ENCODE peak calls at places on chromosomes 7 and 10, in six cellular contexts. One of them, this sample, is unnamed.
A peak's percentile ranks its signal among the peaks of the same experiment; 100 is the strongest.

GRCh38 chr7:16026253-16027020 is 340.0 kb upstream of the MEOX2 start:
- DNase-seq in activated CD8-positive, alpha-beta memory T cell treated with anti-CD3 and anti-CD28 coated beads, Interleukin-2, amount 10 ng/mL, durations not matched to agents 7 days and 5 days: no peak
- DNase-seq in ELR: peak; percentile 52
- DNase-seq in T follicular helper cell: no peak
- DNase-seq in thoracic aorta: no peak
- DNase-seq in astrocyte of the spinal cord: peak; percentile 66
- DNase-seq in this sample: peak; percentile 36

GRCh38 chr7:151736403-151736909 is 140.5 kb downstream of the PRKAG2 start:
- DNase-seq in activated CD8-positive, alpha-beta memory T cell treated with anti-CD3 and anti-CD28 coated beads, Interleukin-2, amount 10 ng/mL, durations not matched to agents 7 days and 5 days: no peak
- DNase-seq in ELR: peak; percentile 93
- DNase-seq in T follicular helper cell: no peak
- DNase-seq in thoracic aorta: peak; percentile 28
- DNase-seq in astrocyte of the spinal cord: peak; percentile 97
- DNase-seq in this sample: peak; percentile 96

GRCh38 chr7:97982647-97983046 is 7.3 kb downstream of the OCM2 start:
- DNase-seq in activated CD8-positive, alpha-beta memory T cell treated with anti-CD3 and anti-CD28 coated beads, Interleukin-2, amount 10 ng/mL, durations not matched to agents 7 days and 5 days: no peak
- DNase-seq in ELR: no peak
- DNase-seq in T follicular helper cell: no peak
- DNase-seq in thoracic aorta: no peak
- DNase-seq in astrocyte of the spinal cord: no peak
- DNase-seq in this sample: no peak

GRCh38 chr10:16891375-16892313 is 74.4 kb upstream of the RSU1 start:
- DNase-seq in activated CD8-positive, alpha-beta memory T cell treated with anti-CD3 and anti-CD28 coated beads, Interleukin-2, amount 10 ng/mL, durations not matched to agents 7 days and 5 days: peak; percentile 74
- DNase-seq in ELR: peak; percentile 94
- DNase-seq in T follicular helper cell: peak; percentile 1
- DNase-seq in thoracic aorta: no peak
- DNase-seq in astrocyte of the spinal cord: peak; percentile 74
- DNase-seq in this sample: peak; percentile 63

GRCh38 chr7:103113164-103113563 is 35.7 kb downstream of the NAPEPLD start:
- DNase-seq in activated CD8-positive, alpha-beta memory T cell treated with anti-CD3 and anti-CD28 coated beads, Interleukin-2, amount 10 ng/mL, durations not matched to agents 7 days and 5 days: no peak
- DNase-seq in ELR: peak; percentile 82
- DNase-seq in T follicular helper cell: no peak
- DNase-seq in thoracic aorta: peak; percentile 5
- DNase-seq in astrocyte of the spinal cord: peak; percentile 96
- DNase-seq in this sample: peak; percentile 97

GRCh38 chr7:151311294-151311864 is 30.2 kb upstream of the NUB1 start:
- DNase-seq in activated CD8-positive, alpha-beta memory T cell treated with anti-CD3 and anti-CD28 coated beads, Interleukin-2, amount 10 ng/mL, durations not matched to agents 7 days and 5 days: no peak
- DNase-seq in ELR: peak; percentile 36
- DNase-seq in T follicular helper cell: no peak
- DNase-seq in thoracic aorta: no peak
- DNase-seq in astrocyte of the spinal cord: no peak
- DNase-seq in this sample: no peak

GRCh38 chr10:64880546-64880945 is 1359.3 kb downstream of the REEP3 start:
- DNase-seq in activated CD8-positive, alpha-beta memory T cell treated with anti-CD3 and anti-CD28 coated beads, Interleukin-2, amount 10 ng/mL, durations not matched to agents 7 days and 5 days: no peak
- DNase-seq in ELR: no peak
- DNase-seq in T follicular helper cell: no peak
- DNase-seq in thoracic aorta: no peak
- DNase-seq in astrocyte of the spinal cord: no peak
- DNase-seq in this sample: no peak

GRCh38 chr10:31413325-31413724 is 94.3 kb downstream of the ZEB1 start:
- DNase-seq in activated CD8-positive, alpha-beta memory T cell treated with anti-CD3 and anti-CD28 coated beads, Interleukin-2, amount 10 ng/mL, durations not matched to agents 7 days and 5 days: no peak
- DNase-seq in ELR: peak; percentile 36
- DNase-seq in T follicular helper cell: no peak
- DNase-seq in thoracic aorta: no peak
- DNase-seq in astrocyte of the spinal cord: no peak
- DNase-seq in this sample: peak; percentile 7

GRCh38 chr10:8224591-8224990 is 170.1 kb downstream of the GATA3 start:
- DNase-seq in activated CD8-positive, alpha-beta memory T cell treated with anti-CD3 and anti-CD28 coated beads, Interleukin-2, amount 10 ng/mL, durations not matched to agents 7 days and 5 days: no peak
- DNase-seq in ELR: no peak
- DNase-seq in T follicular helper cell: no peak
- DNase-seq in thoracic aorta: no peak
- DNase-seq in astrocyte of the spinal cord: no peak
- DNase-seq in this sample: no peak

GRCh38 chr7:17152698-17153097 is 145.8 kb upstream of the AHR start:
- DNase-seq in activated CD8-positive, alpha-beta memory T cell treated with anti-CD3 and anti-CD28 coated beads, Interleukin-2, amount 10 ng/mL, durations not matched to agents 7 days and 5 days: no peak
- DNase-seq in ELR: no peak
- DNase-seq in T follicular helper cell: no peak
- DNase-seq in thoracic aorta: no peak
- DNase-seq in astrocyte of the spinal cord: no peak
- DNase-seq in this sample: no peak

GRCh38 chr10:97713828-97714400 is 384 bp downstream of the MARVELD1 start:
- DNase-seq in activated CD8-positive, alpha-beta memory T cell treated with anti-CD3 and anti-CD28 coated beads, Interleukin-2, amount 10 ng/mL, durations not matched to agents 7 days and 5 days: peak; percentile 68
- DNase-seq in ELR: peak; percentile 81
- DNase-seq in T follicular helper cell: peak; percentile 28
- DNase-seq in thoracic aorta: no peak
- DNase-seq in astrocyte of the spinal cord: peak; percentile 82
- DNase-seq in this sample: peak; percentile 90

GRCh38 chr7:90824386-90825307 is 228.5 kb downstream of the CDK14 start:
- DNase-seq in activated CD8-positive, alpha-beta memory T cell treated with anti-CD3 and anti-CD28 coated beads, Interleukin-2, amount 10 ng/mL, durations not matched to agents 7 days and 5 days: no peak
- DNase-seq in ELR: peak; percentile 76
- DNase-seq in T follicular helper cell: no peak
- DNase-seq in thoracic aorta: no peak
- DNase-seq in astrocyte of the spinal cord: peak; percentile 89
- DNase-seq in this sample: peak; percentile 81

GRCh38 chr10:7111574-7111973 is 299.3 kb downstream of the SFMBT2 start:
- DNase-seq in activated CD8-positive, alpha-beta memory T cell treated with anti-CD3 and anti-CD28 coated beads, Interleukin-2, amount 10 ng/mL, durations not matched to agents 7 days and 5 days: no peak
- DNase-seq in ELR: peak; percentile 21
- DNase-seq in T follicular helper cell: no peak
- DNase-seq in thoracic aorta: no peak
- DNase-seq in astrocyte of the spinal cord: peak; percentile 77
- DNase-seq in this sample: peak; percentile 20

GRCh38 chr7:39554583-39555140 is 11.5 kb upstream of the YAE1 start:
- DNase-seq in activated CD8-positive, alpha-beta memory T cell treated with anti-CD3 and anti-CD28 coated beads, Interleukin-2, amount 10 ng/mL, durations not matched to agents 7 days and 5 days: no peak
- DNase-seq in ELR: peak; percentile 12
- DNase-seq in T follicular helper cell: no peak
- DNase-seq in thoracic aorta: no peak
- DNase-seq in astrocyte of the spinal cord: no peak
- DNase-seq in this sample: peak; percentile 29

GRCh38 chr7:46859963-46860475 is 721.9 kb downstream of the TNS3 start:
- DNase-seq in activated CD8-positive, alpha-beta memory T cell treated with anti-CD3 and anti-CD28 coated beads, Interleukin-2, amount 10 ng/mL, durations not matched to agents 7 days and 5 days: no peak
- DNase-seq in ELR: peak; percentile 75
- DNase-seq in T follicular helper cell: no peak
- DNase-seq in thoracic aorta: no peak
- DNase-seq in astrocyte of the spinal cord: peak; percentile 28
- DNase-seq in this sample: no peak

GRCh38 chr7:100576384-100576993 is 2.8 kb upstream of the SAP25 start:
- DNase-seq in activated CD8-positive, alpha-beta memory T cell treated with anti-CD3 and anti-CD28 coated beads, Interleukin-2, amount 10 ng/mL, durations not matched to agents 7 days and 5 days: no peak
- DNase-seq in ELR: no peak
- DNase-seq in T follicular helper cell: no peak
- DNase-seq in thoracic aorta: no peak
- DNase-seq in astrocyte of the spinal cord: no peak
- DNase-seq in this sample: no peak

GRCh38 chr10:91210014-91210413 is 10.4 kb upstream of the PCGF5 start:
- DNase-seq in activated CD8-positive, alpha-beta memory T cell treated with anti-CD3 and anti-CD28 coated beads, Interleukin-2, amount 10 ng/mL, durations not matched to agents 7 days and 5 days: no peak
- DNase-seq in ELR: no peak
- DNase-seq in T follicular helper cell: no peak
- DNase-seq in thoracic aorta: no peak
- DNase-seq in astrocyte of the spinal cord: no peak
- DNase-seq in this sample: no peak

GRCh38 chr7:10912077-10912476 is 61.6 kb upstream of the PHF14 start:
- DNase-seq in activated CD8-positive, alpha-beta memory T cell treated with anti-CD3 and anti-CD28 coated beads, Interleukin-2, amount 10 ng/mL, durations not matched to agents 7 days and 5 days: no peak
- DNase-seq in ELR: no peak
- DNase-seq in T follicular helper cell: no peak
- DNase-seq in thoracic aorta: no peak
- DNase-seq in astrocyte of the spinal cord: no peak
- DNase-seq in this sample: no peak

GRCh38 chr10:1243486-1244182 is 187.4 kb downstream of the WDR37 start:
- DNase-seq in activated CD8-positive, alpha-beta memory T cell treated with anti-CD3 and anti-CD28 coated beads, Interleukin-2, amount 10 ng/mL, durations not matched to agents 7 days and 5 days: no peak
- DNase-seq in ELR: no peak
- DNase-seq in T follicular helper cell: no peak
- DNase-seq in thoracic aorta: no peak
- DNase-seq in astrocyte of the spinal cord: no peak
- DNase-seq in this sample: no peak

GRCh38 chr7:100865971-100866720 is 1.0 kb upstream of the TRIP6 start:
- DNase-seq in activated CD8-positive, alpha-beta memory T cell treated with anti-CD3 and anti-CD28 coated beads, Interleukin-2, amount 10 ng/mL, durations not matched to agents 7 days and 5 days: no peak
- DNase-seq in ELR: peak; percentile 30
- DNase-seq in T follicular helper cell: no peak
- DNase-seq in thoracic aorta: no peak
- DNase-seq in astrocyte of the spinal cord: peak; percentile 50
- DNase-seq in this sample: peak; percentile 81

GRCh38 chr7:130299909-130300308 is 6.9 kb downstream of the CPA4 start:
- DNase-seq in activated CD8-positive, alpha-beta memory T cell treated with anti-CD3 and anti-CD28 coated beads, Interleukin-2, amount 10 ng/mL, durations not matched to agents 7 days and 5 days: no peak
- DNase-seq in ELR: no peak
- DNase-seq in T follicular helper cell: no peak
- DNase-seq in thoracic aorta: no peak
- DNase-seq in astrocyte of the spinal cord: no peak
- DNase-seq in this sample: no peak

GRCh38 chr10:90484518-90484917 is 373.3 kb downstream of the HTR7 start:
- DNase-seq in activated CD8-positive, alpha-beta memory T cell treated with anti-CD3 and anti-CD28 coated beads, Interleukin-2, amount 10 ng/mL, durations not matched to agents 7 days and 5 days: no peak
- DNase-seq in ELR: no peak
- DNase-seq in T follicular helper cell: no peak
- DNase-seq in thoracic aorta: no peak
- DNase-seq in astrocyte of the spinal cord: no peak
- DNase-seq in this sample: no peak

GRCh38 chr10:129967579-129968019 is 3.5 kb upstream of the EBF3 start:
- DNase-seq in activated CD8-positive, alpha-beta memory T cell treated with anti-CD3 and anti-CD28 coated beads, Interleukin-2, amount 10 ng/mL, durations not matched to agents 7 days and 5 days: no peak
- DNase-seq in ELR: no peak
- DNase-seq in T follicular helper cell: no peak
- DNase-seq in thoracic aorta: no peak
- DNase-seq in astrocyte of the spinal cord: no peak
- DNase-seq in this sample: no peak

GRCh38 chr10:124616040-124616835 is 127.9 kb downstream of the FAM53B start:
- DNase-seq in activated CD8-positive, alpha-beta memory T cell treated with anti-CD3 and anti-CD28 coated beads, Interleukin-2, amount 10 ng/mL, durations not matched to agents 7 days and 5 days: no peak
- DNase-seq in ELR: no peak
- DNase-seq in T follicular helper cell: no peak
- DNase-seq in thoracic aorta: no peak
- DNase-seq in astrocyte of the spinal cord: no peak
- DNase-seq in this sample: no peak

GRCh38 chr10:87961314-87961713 is 97.9 kb downstream of the PTEN start:
- DNase-seq in activated CD8-positive, alpha-beta memory T cell treated with anti-CD3 and anti-CD28 coated beads, Interleukin-2, amount 10 ng/mL, durations not matched to agents 7 days and 5 days: no peak
- DNase-seq in ELR: peak; percentile 81
- DNase-seq in T follicular helper cell: no peak
- DNase-seq in thoracic aorta: no peak
- DNase-seq in astrocyte of the spinal cord: peak; percentile 53
- DNase-seq in this sample: peak; percentile 65

GRCh38 chr10:111076682-111077661 is at the start of gene ADRA2A:
- DNase-seq in activated CD8-positive, alpha-beta memory T cell treated with anti-CD3 and anti-CD28 coated beads, Interleukin-2, amount 10 ng/mL, durations not matched to agents 7 days and 5 days: no peak
- DNase-seq in ELR: peak; percentile 50
- DNase-seq in T follicular helper cell: no peak
- DNase-seq in thoracic aorta: no peak
- DNase-seq in astrocyte of the spinal cord: peak; percentile 43
- DNase-seq in this sample: peak; percentile 70

GRCh38 chr7:107687656-107688055 is 27.0 kb downstream of the SLC26A4 start:
- DNase-seq in activated CD8-positive, alpha-beta memory T cell treated with anti-CD3 and anti-CD28 coated beads, Interleukin-2, amount 10 ng/mL, durations not matched to agents 7 days and 5 days: no peak
- DNase-seq in ELR: peak; percentile 63
- DNase-seq in T follicular helper cell: no peak
- DNase-seq in thoracic aorta: no peak
- DNase-seq in astrocyte of the spinal cord: peak; percentile 26
- DNase-seq in this sample: peak; percentile 39

GRCh38 chr10:21355591-21356011 is 169.9 kb downstream of the SKIDA1 start:
- DNase-seq in activated CD8-positive, alpha-beta memory T cell treated with anti-CD3 and anti-CD28 coated beads, Interleukin-2, amount 10 ng/mL, durations not matched to agents 7 days and 5 days: no peak
- DNase-seq in ELR: peak; percentile 47
- DNase-seq in T follicular helper cell: no peak
- DNase-seq in thoracic aorta: no peak
- DNase-seq in astrocyte of the spinal cord: peak; percentile 26
- DNase-seq in this sample: peak; percentile 21

GRCh38 chr7:27921081-27921836 is 181.3 kb downstream of the TAX1BP1 start:
- DNase-seq in activated CD8-positive, alpha-beta memory T cell treated with anti-CD3 and anti-CD28 coated beads, Interleukin-2, amount 10 ng/mL, durations not matched to agents 7 days and 5 days: no peak
- DNase-seq in ELR: peak; percentile 91
- DNase-seq in T follicular helper cell: no peak
- DNase-seq in thoracic aorta: no peak
- DNase-seq in astrocyte of the spinal cord: peak; percentile 89
- DNase-seq in this sample: peak; percentile 89

GRCh38 chr10:113337142-113337541 is 215.7 kb upstream of the HABP2 start:
- DNase-seq in activated CD8-positive, alpha-beta memory T cell treated with anti-CD3 and anti-CD28 coated beads, Interleukin-2, amount 10 ng/mL, durations not matched to agents 7 days and 5 days: no peak
- DNase-seq in ELR: no peak
- DNase-seq in T follicular helper cell: no peak
- DNase-seq in thoracic aorta: no peak
- DNase-seq in astrocyte of the spinal cord: no peak
- DNase-seq in this sample: no peak

GRCh38 chr7:63925626-63926460 is 72.8 kb upstream of the ZNF722 start:
- DNase-seq in activated CD8-positive, alpha-beta memory T cell treated with anti-CD3 and anti-CD28 coated beads, Interleukin-2, amount 10 ng/mL, durations not matched to agents 7 days and 5 days: peak; percentile 94
- DNase-seq in ELR: no peak
- DNase-seq in T follicular helper cell: peak; percentile 80
- DNase-seq in thoracic aorta: peak; percentile 77
- DNase-seq in astrocyte of the spinal cord: no peak
- DNase-seq in this sample: peak; percentile 8

GRCh38 chr10:35259769-35260397 is 76.4 kb upstream of the CCNY start:
- DNase-seq in activated CD8-positive, alpha-beta memory T cell treated with anti-CD3 and anti-CD28 coated beads, Interleukin-2, amount 10 ng/mL, durations not matched to agents 7 days and 5 days: no peak
- DNase-seq in ELR: peak; percentile 97
- DNase-seq in T follicular helper cell: no peak
- DNase-seq in thoracic aorta: no peak
- DNase-seq in astrocyte of the spinal cord: peak; percentile 93
- DNase-seq in this sample: peak; percentile 85

GRCh38 chr7:95491634-95492314 is 6.0 kb downstream of the ASB4 start:
- DNase-seq in activated CD8-positive, alpha-beta memory T cell treated with anti-CD3 and anti-CD28 coated beads, Interleukin-2, amount 10 ng/mL, durations not matched to agents 7 days and 5 days: no peak
- DNase-seq in ELR: peak; percentile 16
- DNase-seq in T follicular helper cell: no peak
- DNase-seq in thoracic aorta: no peak
- DNase-seq in astrocyte of the spinal cord: no peak
- DNase-seq in this sample: peak; percentile 17

GRCh38 chr7:149144996-149145850 is 2.0 kb upstream of the ZNF398 start:
- DNase-seq in activated CD8-positive, alpha-beta memory T cell treated with anti-CD3 and anti-CD28 coated beads, Interleukin-2, amount 10 ng/mL, durations not matched to agents 7 days and 5 days: no peak
- DNase-seq in ELR: no peak
- DNase-seq in T follicular helper cell: no peak
- DNase-seq in thoracic aorta: no peak
- DNase-seq in astrocyte of the spinal cord: no peak
- DNase-seq in this sample: no peak

GRCh38 chr10:132554991-132555647 is 17.5 kb downstream of the INPP5A start:
- DNase-seq in activated CD8-positive, alpha-beta memory T cell treated with anti-CD3 and anti-CD28 coated beads, Interleukin-2, amount 10 ng/mL, durations not matched to agents 7 days and 5 days: peak; percentile 71
- DNase-seq in ELR: no peak
- DNase-seq in T follicular helper cell: no peak
- DNase-seq in thoracic aorta: no peak
- DNase-seq in astrocyte of the spinal cord: no peak
- DNase-seq in this sample: no peak

GRCh38 chr7:73885975-73886798 is 25.2 kb downstream of the TMEM270 start:
- DNase-seq in activated CD8-positive, alpha-beta memory T cell treated with anti-CD3 and anti-CD28 coated beads, Interleukin-2, amount 10 ng/mL, durations not matched to agents 7 days and 5 days: no peak
- DNase-seq in ELR: peak; percentile 55
- DNase-seq in T follicular helper cell: no peak
- DNase-seq in thoracic aorta: no peak
- DNase-seq in astrocyte of the spinal cord: peak; percentile 71
- DNase-seq in this sample: peak; percentile 86

GRCh38 chr7:128281605-128282380 is 40.7 kb downstream of the LEP start:
- DNase-seq in activated CD8-positive, alpha-beta memory T cell treated with anti-CD3 and anti-CD28 coated beads, Interleukin-2, amount 10 ng/mL, durations not matched to agents 7 days and 5 days: no peak
- DNase-seq in ELR: no peak
- DNase-seq in T follicular helper cell: no peak
- DNase-seq in thoracic aorta: no peak
- DNase-seq in astrocyte of the spinal cord: no peak
- DNase-seq in this sample: no peak

This sample was measured in astrocyte of the hippocampus.